ENCODE peak calls at places on chromosomes 2 and 18, in seven cellular contexts. A, F, J, K, E, C and X are unnamed samples.

GRCh38 chr2:171735991-171736710 is 48.9 kb downstream of the DYNC1I2 start:
- DNase-seq in A (no peak), F (no peak), J (no peak), K (no peak), E (no peak), C (no peak), X (no peak)

GRCh38 chr2:26555246-26556133 is 77.6 kb upstream of the OTOF start:
- DNase-seq in A (no peak), F (no peak), J (peak; percentile 39), K (no peak), E (peak; percentile 74), C (no peak), X (no peak)

GRCh38 chr2:14621874-14622273 is 10.6 kb upstream of the LRATD1 start:
- DNase-seq in A (no peak), F (no peak), J (no peak), K (no peak), E (no peak), C (no peak), X (no peak)

GRCh38 chr18:80157708-80158343 is 48.8 kb downstream of the ADNP2 start:
- DNase-seq in A (no peak), F (no peak), J (peak; percentile 76), K (peak; percentile 85), E (peak; percentile 90), C (peak; percentile 74), X (peak; percentile 51)

GRCh38 chr2:199458017-199458805 is 472 bp upstream of the SATB2 start:
- DNase-seq in A (no peak), F (no peak), J (peak; percentile 31), K (peak; percentile 53), E (peak; percentile 83), C (peak; percentile 40), X (peak; percentile 46)

GRCh38 chr18:832085-832681 is 20.1 kb upstream of the YES1 start:
- DNase-seq in A (no peak), F (no peak), J (peak; percentile 61), K (peak; percentile 26), E (peak; percentile 93), C (no peak), X (no peak)

GRCh38 chr18:24204904-24205303 is 66.0 kb downstream of the CABYR start:
- DNase-seq in A (no peak), F (no peak), J (no peak), K (no peak), E (no peak), C (no peak), X (no peak)

GRCh38 chr2:74843371-74844298 is 9.7 kb downstream of the HK2 start:
- DNase-seq in A (no peak), F (no peak), J (no peak), K (peak; percentile 51), E (no peak), C (peak; percentile 96), X (peak; percentile 35)

GRCh38 chr2:236956641-236957040 is 129.0 kb upstream of the COPS8 start:
- DNase-seq in A (no peak), F (no peak), J (no peak), K (no peak), E (no peak), C (no peak), X (no peak)

GRCh38 chr2:234823877-234824376 is 127.9 kb upstream of the SH3BP4 start:
- DNase-seq in A (no peak), F (no peak), J (peak; percentile 7), K (no peak), E (no peak), C (peak; percentile 98), X (no peak)

GRCh38 chr2:209091026-209091425 is 332.8 kb upstream of the MAP2 start:
- DNase-seq in A (peak; percentile 49), F (no peak), J (no peak), K (no peak), E (no peak), C (no peak), X (no peak)

GRCh38 chr2:48984922-48985321 is 169.4 kb downstream of the FSHR start:
- DNase-seq in A (no peak), F (no peak), J (no peak), K (no peak), E (no peak), C (no peak), X (no peak)

GRCh38 chr2:218125626-218126080 is at the start of gene CXCR2:
- DNase-seq in A (no peak), F (no peak), J (peak; percentile 15), K (no peak), E (peak; percentile 49), C (no peak), X (no peak)

GRCh38 chr18:74597662-74598349 is at the start of gene ZNF407:
- DNase-seq in A (peak; percentile 85), F (peak; percentile 54), J (peak; percentile 91), K (peak; percentile 88), E (peak; percentile 97), C (peak; percentile 90), X (peak; percentile 92)

GRCh38 chr2:130743278-130743677 is 12.1 kb upstream of the AMER3 start:
- DNase-seq in A (no peak), F (no peak), J (no peak), K (no peak), E (peak; percentile 62), C (no peak), X (no peak)